ENCODE peak calls at places on chromosomes 13 and 19, in eight cellular contexts. G is RWPE2, N is cardiac muscle cell, O is testis, A is foreskin keratinocyte, B is body of pancreas, M is heart right ventricle, V is lower leg skin. Q is an unnamed sample.

GRCh38 chr19:8000298-8001038 is 5.0 kb downstream of the ELAVL1 start:
- DNase-seq in O (no peak), B (no peak), G (no peak), V (no peak), M (no peak), A (no peak), N (no peak), Q (no peak)

GRCh38 chr19:53977991-53978731 is 13.3 kb upstream of the CACNG6 start:
- DNase-seq in B (peak; percentile 49), M (peak; percentile 72), V (peak; percentile 31), G (peak; percentile 98), O (peak; percentile 95), N (peak; percentile 99), A (no peak), Q (peak; percentile 88)

GRCh38 chr19:49744946-49745381 is 18.1 kb downstream of the TSKS start:
- DNase-seq in N (no peak), A (no peak), O (peak; percentile 80), V (no peak), G (peak; percentile 66), B (no peak), M (no peak), Q (no peak)

GRCh38 chr13:42553098-42554046 is 20.6 kb upstream of the TNFSF11 start:
- DNase-seq in M (no peak), V (no peak), A (no peak), O (no peak), G (no peak), B (peak; percentile 59), N (peak; percentile 48), Q (no peak)

GRCh38 chr13:46899801-46900200 is 2.9 kb upstream of the HTR2A start:
- DNase-seq in M (no peak), G (no peak), V (no peak), O (no peak), N (no peak), B (no peak), A (no peak), Q (no peak)

GRCh38 chr19:56170261-56170660 is 5.5 kb upstream of the GALP start:
- DNase-seq in M (no peak), N (peak; percentile 10), O (no peak), B (peak; percentile 67), G (peak; percentile 86), V (no peak), A (peak; percentile 49), Q (no peak)

GRCh38 chr19:4337906-4338440 is 654 bp downstream of the STAP2 start:
- DNase-seq in G (no peak), A (peak; percentile 16), B (peak; percentile 61), N (peak; percentile 46), V (no peak), M (no peak), O (no peak), Q (no peak)

GRCh38 chr13:94168784-94169512 is 310.5 kb downstream of the DCT start:
- DNase-seq in N (peak; percentile 51), B (no peak), G (no peak), M (no peak), A (no peak), V (no peak), O (no peak), Q (no peak)

GRCh38 chr13:102729560-102730275 is 34.9 kb upstream of the METTL21C start:
- DNase-seq in A (peak; percentile 64), M (no peak), N (peak; percentile 87), V (no peak), O (no peak), G (no peak), B (no peak), Q (no peak)

GRCh38 chr13:27182844-27183497 is 11.4 kb upstream of the USP12 start:
- DNase-seq in O (no peak), N (peak; percentile 79), G (no peak), M (peak; percentile 41), B (peak; percentile 72), V (peak; percentile 48), A (no peak), Q (no peak)

GRCh38 chr13:30061217-30061616 is 210.8 kb upstream of the UBL3 start:
- DNase-seq in A (no peak), G (no peak), O (no peak), M (no peak), B (no peak), N (no peak), V (no peak), Q (no peak)

GRCh38 chr13:99870541-99870940 is 101.0 kb downstream of the ZIC5 start:
- DNase-seq in B (no peak), N (no peak), G (no peak), A (no peak), M (no peak), O (no peak), V (no peak), Q (no peak)

GRCh38 chr19:57527136-57527881 is at the start of gene ZNF549:
- DNase-seq in A (peak; percentile 84), B (peak; percentile 93), O (peak; percentile 96), M (peak; percentile 87), N (peak; percentile 95), G (peak; percentile 92), V (peak; percentile 82), Q (peak; percentile 84)

GRCh38 chr13:45341799-45342584 is 1.0 kb upstream of the TPT1 start:
- DNase-seq in G (no peak), O (peak; percentile 31), B (peak; percentile 72), N (peak; percentile 61), M (no peak), A (no peak), V (peak; percentile 79), Q (no peak)

GRCh38 chr13:96700657-96701056 is 293.6 kb downstream of the OXGR1 start:
- DNase-seq in G (no peak), A (no peak), N (no peak), B (no peak), O (no peak), V (no peak), M (no peak), Q (no peak)

GRCh38 chr19:12783849-12784393 is 7.4 kb upstream of the JUNB start:
- DNase-seq in N (no peak), V (peak; percentile 58), O (peak; percentile 30), M (peak; percentile 63), B (peak; percentile 59), G (peak; percentile 94), A (no peak), Q (peak; percentile 31)

DNA sequence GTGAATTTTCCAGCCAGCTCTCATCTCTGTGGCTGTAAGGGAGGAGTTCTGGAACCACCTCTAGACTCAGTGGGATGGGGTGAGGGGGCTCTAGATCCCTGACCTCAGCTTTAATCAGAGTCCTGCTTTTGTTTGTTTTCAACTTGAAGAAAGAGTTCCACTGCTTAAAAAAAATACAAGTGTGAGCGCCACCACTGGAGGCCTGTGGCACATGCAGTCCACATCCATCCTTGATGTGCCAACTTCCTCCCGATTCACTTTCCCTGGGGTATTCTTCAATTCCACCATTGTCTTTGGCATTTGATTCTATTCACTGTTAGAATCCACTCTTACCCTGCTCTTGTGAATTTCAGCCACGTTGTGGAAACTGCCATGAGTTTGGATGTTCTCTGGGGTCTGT is 62.4 kb upstream of the GJB6 start:
- DNase-seq in M (no peak), N (no peak), O (no peak), A (no peak), B (no peak), G (no peak), V (no peak), Q (no peak)
- TF ChIP-seq CTCF in M (no peak), N (peak; percentile 8), O (no peak), A (peak; percentile 19), B (no peak), G (no peak), V (no peak), Q (no peak)

GRCh38 chr13:49904729-49905456 is 31.2 kb downstream of the SPRYD7 start:
- DNase-seq in O (no peak), M (no peak), N (no peak), V (no peak), G (no peak), B (no peak), A (no peak), Q (no peak)
- TF ChIP-seq CTCF in O (no peak), M (no peak), N (no peak), V (no peak), G (no peak), B (no peak), A (no peak), Q (no peak)

DNA sequence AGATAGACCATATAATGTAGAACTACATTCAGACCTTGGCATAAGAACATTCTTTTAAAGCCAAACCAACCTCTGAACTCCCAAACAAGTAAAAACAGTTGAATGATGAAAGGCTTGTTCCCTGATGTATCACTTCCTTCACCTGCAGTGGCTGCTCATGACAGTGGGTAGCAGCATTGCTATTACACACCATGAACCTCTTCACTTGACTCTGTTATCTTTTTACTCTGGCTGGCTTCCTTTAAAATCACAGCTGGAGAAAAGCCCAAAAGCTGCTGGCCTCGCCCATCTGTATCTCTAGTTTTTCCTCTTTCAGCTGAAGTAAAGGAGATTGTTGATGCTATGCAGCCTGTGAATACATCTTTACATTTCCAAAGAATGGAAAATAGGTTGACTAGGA is 22.6 kb downstream of the THSD1 start:
- DNase-seq in B (no peak), N (no peak), O (no peak), A (no peak), V (no peak), G (no peak), M (no peak), Q (no peak)
- TF ChIP-seq CTCF in B (no peak), N (no peak), O (no peak), A (no peak), V (no peak), G (no peak), M (no peak), Q (no peak)

GRCh38 chr19:44692379-44692721 is 6.6 kb upstream of the CEACAM16 start:
- DNase-seq in M (no peak), V (no peak), G (no peak), O (no peak), A (no peak), N (no peak), B (peak; percentile 48), Q (no peak)

GRCh38 chr19:44697670-44698034 is 1.3 kb upstream of the CEACAM16 start:
- DNase-seq in M (no peak), A (no peak), B (no peak), O (no peak), N (no peak), V (no peak), G (no peak), Q (no peak)

GRCh38 chr19:44690131-44690440 is 8.9 kb upstream of the CEACAM16 start:
- DNase-seq in O (no peak), N (no peak), G (no peak), V (no peak), M (no peak), A (no peak), B (no peak), Q (no peak)

GRCh38 chr19:44696939-44697669 is 1.8 kb upstream of the CEACAM16 start:
- DNase-seq in B (peak; percentile 77), A (no peak), V (no peak), G (no peak), O (no peak), M (no peak), N (no peak), Q (no peak)

DNA sequence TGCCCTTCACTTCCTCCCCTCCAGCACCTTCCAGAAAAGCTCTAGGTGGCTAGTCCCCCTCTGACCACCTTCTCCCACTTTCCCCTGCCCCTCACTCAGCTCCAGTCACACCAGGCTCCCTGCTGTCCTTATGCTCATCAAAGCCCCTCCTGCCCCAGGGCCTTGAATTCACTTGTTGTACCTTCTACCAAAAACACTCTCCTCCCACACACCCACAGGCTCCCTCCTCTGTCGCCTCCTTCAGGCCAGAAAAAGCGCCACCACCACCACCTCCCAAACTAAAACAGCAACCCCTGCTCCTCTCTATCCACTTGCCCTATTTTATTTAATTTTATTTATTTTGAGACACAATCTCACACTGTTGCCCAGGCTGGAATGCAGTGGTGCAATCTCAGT is 4.8 kb upstream of the CEACAM16 start:
- DNase-seq in A (no peak), V (no peak), M (no peak), G (no peak), O (no peak), B (no peak), N (no peak), Q (no peak)
- TF ChIP-seq CTCF in A (peak; percentile 49), V (no peak), M (no peak), G (peak; percentile 17), O (no peak), B (no peak), N (peak; percentile 44), Q (no peak)

Q was measured in nephron progenitor cell.